ENCODE peak calls at places on chromosome 3, in eight cellular contexts. Y, M, U, F, V, N, W and Z are unnamed samples.

GRCh38 chr3:170044795-170045244 is 7.0 kb downstream of the GPR160 start:
- DNase-seq in Y (peak; percentile 61), M (peak; percentile 95), U (no peak), F (no peak), V (no peak), N (no peak), W (no peak), Z (no peak)

GRCh38 chr3:187977659-187978058 is 176.3 kb upstream of the LPP start:
- DNase-seq in Y (no peak), M (no peak), U (no peak), F (no peak), V (no peak), N (no peak), W (no peak), Z (no peak)

GRCh38 chr3:189530822-189531221 is 100.4 kb upstream of the TP63 start:
- DNase-seq in Y (no peak), M (no peak), U (no peak), F (no peak), V (no peak), N (no peak), W (no peak), Z (no peak)

GRCh38 chr3:197023241-197023997 is 6.2 kb downstream of the MELTF start:
- DNase-seq in Y (peak; percentile 64), M (peak; percentile 82), U (peak; percentile 9), F (no peak), V (no peak), N (no peak), W (no peak), Z (no peak)

GRCh38 chr3:122102191-122102935 is 47.2 kb downstream of the CD86 start:
- DNase-seq in Y (no peak), M (no peak), U (no peak), F (no peak), V (no peak), N (no peak), W (no peak), Z (no peak)

GRCh38 chr3:43764471-43764870 is 73.7 kb downstream of the ABHD5 start:
- DNase-seq in Y (no peak), M (no peak), U (no peak), F (no peak), V (no peak), N (no peak), W (no peak), Z (no peak)

GRCh38 chr3:37039447-37039846 is 46.1 kb downstream of the MLH1 start:
- DNase-seq in Y (no peak), M (no peak), U (no peak), F (no peak), V (no peak), N (no peak), W (no peak), Z (no peak)

GRCh38 chr3:126773783-126774182 is 69.7 kb downstream of the CHCHD6 start:
- DNase-seq in Y (no peak), M (no peak), U (no peak), F (no peak), V (no peak), N (no peak), W (no peak), Z (no peak)

GRCh38 chr3:174153875-174154274 is 705.3 kb upstream of the NAALADL2 start:
- DNase-seq in Y (no peak), M (no peak), U (no peak), F (no peak), V (no peak), N (no peak), W (no peak), Z (no peak)

GRCh38 chr3:55455915-55456314 is 31.2 kb downstream of the WNT5A start:
- DNase-seq in Y (no peak), M (no peak), U (no peak), F (no peak), V (no peak), N (no peak), W (no peak), Z (no peak)

GRCh38 chr3:51621091-51621892 is 49.8 kb upstream of the TEX264 start:
- DNase-seq in Y (no peak), M (no peak), U (no peak), F (no peak), V (no peak), N (no peak), W (no peak), Z (no peak)

GRCh38 chr3:121557426-121557934 is 10.3 kb upstream of the ARGFX start:
- DNase-seq in Y (no peak), M (no peak), U (no peak), F (no peak), V (no peak), N (no peak), W (no peak), Z (no peak)

GRCh38 chr3:115281697-115282685 is 134.9 kb upstream of the ZBTB20 start:
- DNase-seq in Y (no peak), M (no peak), U (no peak), F (no peak), V (no peak), N (no peak), W (no peak), Z (no peak)

GRCh38 chr3:155676252-155676981 is 68.5 kb downstream of the PLCH1 start:
- DNase-seq in Y (peak; percentile 57), M (no peak), U (peak; percentile 75), F (peak; percentile 10), V (peak; percentile 38), N (peak; percentile 28), W (no peak), Z (peak; percentile 42)

GRCh38 chr3:136787226-136787793 is 31.6 kb upstream of the SLC35G2 start:
- DNase-seq in Y (no peak), M (peak; percentile 47), U (peak; percentile 18), F (peak; percentile 13), V (peak; percentile 50), N (no peak), W (no peak), Z (no peak)

GRCh38 chr3:158935846-158936245 is 134.0 kb downstream of the MFSD1 start:
- DNase-seq in Y (no peak), M (no peak), U (no peak), F (no peak), V (no peak), N (no peak), W (no peak), Z (no peak)

GRCh38 chr3:39142067-39142466 is 11.3 kb downstream of the CSRNP1 start:
- DNase-seq in Y (peak; percentile 80), M (no peak), U (no peak), F (no peak), V (peak; percentile 67), N (no peak), W (no peak), Z (no peak)
- H3K4me1 ChIP-seq in Y (peaks cover 5% of the 10 kb centered on the region), M (peaks cover 36% of the 10 kb centered on the region), U (peaks cover 22% of the 10 kb centered on the region), F (peaks cover 47% of the 10 kb centered on the region), V (peaks cover 67% of the 10 kb centered on the region), N (peaks cover 24% of the 10 kb centered on the region), W (peaks cover 35% of the 10 kb centered on the region), Z (peaks cover 49% of the 10 kb centered on the region)

DNA sequence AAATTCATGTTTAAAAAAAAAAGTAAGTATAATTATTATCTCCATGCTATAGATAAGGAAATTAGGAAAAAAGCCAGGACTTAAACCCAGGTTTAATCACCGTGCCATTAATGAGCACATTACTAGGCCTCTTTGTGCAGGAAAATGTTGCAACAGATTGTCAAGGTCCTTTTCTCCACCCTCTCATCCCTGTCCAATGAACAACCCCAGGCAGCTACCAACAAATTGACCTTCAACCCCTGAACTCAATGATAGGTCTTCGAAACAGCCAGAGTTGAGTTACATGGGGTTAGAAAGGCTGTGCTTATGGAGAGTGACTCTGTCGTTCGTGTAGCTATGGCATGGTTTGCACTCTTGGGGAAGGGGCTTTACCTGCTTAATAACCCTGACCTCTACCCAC is 84.2 kb upstream of the CTNNB1 start:
- DNase-seq in Y (peak; percentile 61), M (no peak), U (no peak), F (no peak), V (no peak), N (no peak), W (no peak), Z (no peak)
- H3K27ac ChIP-seq in Y (peak overlapping the region; percentile 36), M (no peak overlapping the region), U (no peak overlapping the region), F (no peak overlapping the region), V (no peak overlapping the region), N (no peak overlapping the region), W (no peak overlapping the region), Z (no peak overlapping the region)

GRCh38 chr3:71395927-71396695 is 187.4 kb downstream of the FOXP1 start:
- DNase-seq in Y (no peak), M (no peak), U (no peak), F (no peak), V (no peak), N (peak; percentile 34), W (no peak), Z (no peak)

GRCh38 chr3:71392277-71392676 is 191.3 kb downstream of the FOXP1 start:
- DNase-seq in Y (no peak), M (peak; percentile 72), U (no peak), F (no peak), V (no peak), N (no peak), W (no peak), Z (no peak)

GRCh38 chr3:71395470-71395869 is 188.1 kb downstream of the FOXP1 start:
- DNase-seq in Y (no peak), M (no peak), U (no peak), F (no peak), V (no peak), N (no peak), W (no peak), Z (no peak)

GRCh38 chr3:71393093-71393492 is 190.4 kb downstream of the FOXP1 start:
- DNase-seq in Y (no peak), M (no peak), U (no peak), F (no peak), V (no peak), N (no peak), W (no peak), Z (no peak)

GRCh38 chr3:71393745-71394144 is 189.8 kb downstream of the FOXP1 start:
- DNase-seq in Y (no peak), M (no peak), U (no peak), F (no peak), V (no peak), N (no peak), W (no peak), Z (no peak)
- H3K4me1 ChIP-seq in Y (peaks cover 3% of the 10 kb centered on the region), M (peaks cover 83% of the 10 kb centered on the region), U (no peaks in the 10 kb centered on the region), F (peaks cover 7% of the 10 kb centered on the region), V (peaks cover 19% of the 10 kb centered on the region), N (no peaks in the 10 kb centered on the region), W (peaks cover 23% of the 10 kb centered on the region), Z (peaks cover 34% of the 10 kb centered on the region)

GRCh38 chr3:193842029-193842782 is 249.2 kb downstream of the OPA1 start:
- DNase-seq in Y (peak; percentile 65), M (peak; percentile 82), U (no peak), F (no peak), V (peak; percentile 42), N (no peak), W (no peak), Z (no peak)
- H3K27ac ChIP-seq in Y (peak overlapping the region; percentile 89), M (no peak overlapping the region), U (no peak overlapping the region), F (no peak overlapping the region), V (peak overlapping the region; percentile 96), N (no peak overlapping the region), W (peak overlapping the region; percentile 75), Z (peak overlapping the region; percentile 97)

DNA sequence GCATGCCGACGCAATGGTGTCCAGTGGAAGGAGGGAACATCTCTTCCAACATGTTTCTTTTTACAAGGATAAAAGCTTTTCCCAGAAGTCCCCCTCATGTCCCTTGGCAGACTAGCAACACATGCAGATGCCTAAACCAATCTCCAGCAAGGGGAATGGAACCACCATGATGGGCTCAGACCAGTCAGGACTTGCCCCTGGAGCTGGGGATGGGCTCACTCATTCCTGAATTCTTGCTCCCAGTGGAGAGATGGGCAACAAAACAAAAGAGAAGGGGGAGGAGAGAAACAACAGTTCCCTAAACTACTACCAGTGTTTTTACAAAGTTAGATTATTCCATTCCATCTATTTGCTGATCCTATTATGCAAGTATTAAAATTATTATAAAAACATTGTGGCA is 76.8 kb upstream of the OXTR start:
- DNase-seq in Y (no peak), M (no peak), U (no peak), F (no peak), V (no peak), N (no peak), W (no peak), Z (no peak)
- H3K4me1 ChIP-seq in Y (no peaks in the 10 kb centered on the region), M (no peaks in the 10 kb centered on the region), U (no peaks in the 10 kb centered on the region), F (no peaks in the 10 kb centered on the region), V (no peaks in the 10 kb centered on the region), N (no peaks in the 10 kb centered on the region), W (no peaks in the 10 kb centered on the region), Z (no peaks in the 10 kb centered on the region)